ENCODE peak calls at places on chromosomes 7 and 10, in seven cellular contexts. W is nucleus accumbens; D is fibroblast of lung; J is RWPE1; I is T follicular helper cell; F is GM04503; H is activated naive CD8-positive, alpha-beta T cell treated with anti-CD3 and anti-CD28 coated beads, Interleukin-2, amount 50 U/mL, for 24 hours. X is an unnamed sample.

GRCh38 chr7:50739744-50740455 is 42.8 kb downstream of the GRB10 start:
- DNase-seq in H (peak), W (no peak), D (no peak), F (peak), J (no peak), I (peak), X (peak)

GRCh38 chr10:110684800-110685446 is 40.8 kb downstream of the RBM20 start:
- DNase-seq in F (peak), J (no peak), I (no peak), W (no peak), H (no peak), D (peak), X (no peak)

GRCh38 chr7:108226723-108227359 is 96.7 kb upstream of the LAMB4 start:
- DNase-seq in F (no peak), H (no peak), D (no peak), I (no peak), J (no peak), W (no peak), X (no peak)

GRCh38 chr10:100655760-100656421 is 89.5 kb upstream of the PAX2 start:
- DNase-seq in J (no peak), H (peak), F (no peak), W (no peak), I (no peak), D (no peak), X (no peak)

GRCh38 chr7:23449941-23450340 is 20.4 kb downstream of the IGF2BP3 start:
- DNase-seq in F (no peak), J (no peak), D (no peak), W (no peak), H (no peak), I (no peak), X (no peak)

GRCh38 chr7:4181446-4181845 is 500.6 kb upstream of the FOXK1 start:
- DNase-seq in J (no peak), D (no peak), F (no peak), W (no peak), H (no peak), I (no peak), X (no peak)

GRCh38 chr7:152462995-152463713 is 27.4 kb upstream of the KMT2C start:
- DNase-seq in W (peak), F (no peak), I (no peak), H (no peak), J (peak), D (peak), X (no peak)

GRCh38 chr7:22728416-22729029 is 1.5 kb downstream of the IL6 start:
- DNase-seq in W (no peak), H (no peak), D (peak), J (peak), I (no peak), F (no peak), X (no peak)

GRCh38 chr7:26620352-26620751 is 244.0 kb downstream of the SKAP2 start:
- DNase-seq in J (peak), D (no peak), F (no peak), W (no peak), I (no peak), H (peak), X (no peak)

GRCh38 chr7:28695300-28696261 is 262.5 kb downstream of the TRIL start:
- DNase-seq in J (no peak), D (peak), F (no peak), W (no peak), I (no peak), H (no peak), X (no peak)